ENCODE peak calls at places on chromosome 20, in eight cellular contexts. N is H7, H is left ventricle myocardium inferior, Y is adipocyte, T is astrocyte of the cerebellum, G is lower lobe of right lung, K is mammary epithelial cell, W is endodermal cell. P is an unnamed sample.

GRCh38 chr20:57264151-57264792 is 2.2 kb downstream of the BMP7 start:
- DNase-seq in K (no peak), H (peak), G (no peak), N (peak), Y (no peak), W (peak), T (no peak), P (no peak)

GRCh38 chr20:16262594-16262993 is 310.7 kb downstream of the KIF16B start:
- DNase-seq in Y (no peak), H (no peak), W (peak), N (no peak), T (no peak), G (no peak), K (no peak), P (no peak)

GRCh38 chr20:53136473-53136872 is 164.3 kb downstream of the TSHZ2 start:
- DNase-seq in K (no peak), T (no peak), Y (no peak), G (no peak), N (no peak), W (no peak), H (no peak), P (no peak)

GRCh38 chr20:8127553-8128255 is 4.4 kb upstream of the PLCB1 start:
- DNase-seq in Y (no peak), H (no peak), W (no peak), K (no peak), G (no peak), T (no peak), N (no peak), P (no peak)

GRCh38 chr20:32052090-32052791 is at the start of gene HCK:
- DNase-seq in Y (no peak), T (no peak), G (peak), H (peak), W (peak), K (no peak), N (peak), P (no peak)

GRCh38 chr20:5696011-5696559 is 54.1 kb upstream of the SHLD1 start:
- DNase-seq in K (no peak), T (no peak), N (no peak), H (no peak), W (no peak), Y (no peak), G (no peak), P (no peak)

GRCh38 chr20:55977723-55978481 is 27.4 kb downstream of the CBLN4 start:
- DNase-seq in K (no peak), T (no peak), N (no peak), G (peak), W (no peak), Y (no peak), H (no peak), P (no peak)

GRCh38 chr20:8066662-8067061 is 47.1 kb upstream of the TMX4 start:
- DNase-seq in Y (no peak), N (no peak), H (no peak), G (no peak), W (no peak), K (no peak), T (no peak), P (no peak)

GRCh38 chr20:45937765-45938164 is 3.3 kb downstream of the PCIF1 start:
- DNase-seq in G (no peak), Y (no peak), N (no peak), H (no peak), T (no peak), K (no peak), W (no peak), P (no peak)
- H3K4me3 ChIP-seq in G (no peak), Y (no peak), N (no peak), H (no peak), T (no peak), K (no peak), W (peak), P (no peak)

DNA sequence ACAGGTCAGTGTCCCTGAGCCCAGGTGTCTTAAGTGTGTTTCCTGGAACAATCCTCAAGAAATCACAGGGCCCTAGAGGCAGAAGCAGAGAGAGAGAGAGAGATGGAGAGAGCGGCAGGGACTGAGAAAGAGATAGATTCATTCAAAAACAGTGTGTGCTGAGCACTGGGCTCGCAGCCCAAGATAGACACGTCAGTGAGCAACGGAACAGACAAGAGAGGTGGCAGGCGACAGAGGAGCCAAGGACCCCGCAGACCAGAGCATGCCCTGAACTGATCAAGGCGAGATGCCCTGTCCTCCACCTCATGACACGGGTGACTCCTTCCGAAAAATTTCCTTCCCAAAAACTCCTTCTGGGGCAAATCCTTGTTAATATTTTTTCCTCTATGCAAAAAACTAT is 362.0 kb upstream of the SULF2 start:
- DNase-seq in Y (no peak), H (no peak), T (no peak), G (no peak), N (no peak), K (no peak), W (no peak), P (no peak)
- H3K4me3 ChIP-seq in Y (no peak), H (no peak), T (no peak), G (no peak), N (no peak), K (no peak), W (no peak), P (no peak)

GRCh38 chr20:38298768-38299288 is 5.1 kb upstream of the BPI start:
- DNase-seq in K (peak), Y (peak), G (peak), W (no peak), H (peak), N (no peak), T (no peak), P (no peak)
- H3K4me3 ChIP-seq in K (no peak), Y (no peak), G (no peak), W (no peak), H (no peak), N (no peak), T (no peak), P (no peak)

DNA sequence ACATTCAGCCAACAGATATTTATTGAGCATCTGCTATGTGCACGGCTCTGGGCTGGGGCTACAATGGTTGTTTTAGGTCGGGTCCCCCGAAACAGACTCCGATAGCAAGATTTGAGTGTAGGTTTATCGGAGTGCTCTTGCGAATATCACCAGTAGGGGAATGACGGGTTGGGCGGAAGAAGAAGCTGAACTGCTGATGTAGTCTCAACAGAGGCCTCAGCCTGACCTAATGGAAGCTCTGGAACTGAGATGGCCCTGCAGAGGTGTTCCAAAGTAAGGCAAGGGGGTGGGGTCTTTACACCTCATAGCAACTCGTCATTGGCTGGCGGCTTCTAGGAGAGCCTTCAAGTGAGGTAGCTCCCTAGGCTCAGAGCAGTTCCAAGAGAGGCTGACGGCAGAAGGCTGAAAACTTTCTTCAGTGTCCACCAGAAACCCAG is 1.1 kb downstream of the L3MBTL1 start:
- DNase-seq in T (no peak), W (peak), K (no peak), G (no peak), N (peak), Y (no peak), H (no peak), P (no peak)
- H3K4me3 ChIP-seq in T (peak), W (peak), K (no peak), G (no peak), N (peak), Y (peak), H (peak), P (no peak)

GRCh38 chr20:61253640-61254511 is 1.8 kb downstream of the CDH4 start:
- DNase-seq in W (peak), Y (peak), G (no peak), H (no peak), K (peak), T (no peak), N (peak), P (no peak)
- H3K4me3 ChIP-seq in W (peak), Y (peak), G (peak), H (peak), K (peak), T (peak), N (peak), P (peak)

GRCh38 chr20:3795511-3796468 is at the start of gene CDC25B:
- DNase-seq in W (peak), T (peak), Y (peak), K (peak), N (peak), H (peak), G (peak), P (no peak)
- H3K4me3 ChIP-seq in W (peak), T (peak), Y (peak), K (peak), N (peak), H (peak), G (peak), P (peak)

GRCh38 chr20:41072919-41073318 is 44.3 kb downstream of the TOP1 start:
- DNase-seq in G (no peak), N (no peak), H (no peak), T (no peak), W (no peak), K (no peak), Y (no peak), P (no peak)

GRCh38 chr20:41076776-41077175 is 48.2 kb downstream of the TOP1 start:
- DNase-seq in W (no peak), K (no peak), H (no peak), Y (no peak), N (no peak), G (no peak), T (no peak), P (no peak)

GRCh38 chr20:41074441-41074840 is 45.8 kb downstream of the TOP1 start:
- DNase-seq in H (no peak), N (no peak), T (no peak), Y (no peak), K (no peak), G (no peak), W (no peak), P (no peak)

GRCh38 chr20:41072099-41072798 is 43.6 kb downstream of the TOP1 start:
- DNase-seq in T (peak), N (peak), K (peak), G (no peak), Y (peak), W (no peak), H (no peak), P (no peak)
- H3K4me3 ChIP-seq in T (no peak), N (no peak), K (peak), G (no peak), Y (peak), W (no peak), H (no peak), P (no peak)

P was measured in kidney epithelial cell.